ENCODE peak calls at places on chromosomes 7 and 10, in four cellular contexts. C is H9, L is cardiac muscle cell, I is uterus. R is an unnamed sample. For H3K4me1, the result is how much of the 10 kb centered on the place peaks cover.

GRCh38 chr7:8211725-8212096 is 50.3 kb downstream of the ICA1 start:
- DNase-seq in L (no peak), C (no peak), I (no peak), R (no peak)

GRCh38 chr10:96118604-96119450 is 11.3 kb upstream of the ZNF518A start:
- DNase-seq in I (no peak), L (no peak), C (no peak), R (no peak)

GRCh38 chr7:887488-887820 is 11.1 kb downstream of the GET4 start:
- DNase-seq in C (no peak), I (no peak), L (no peak), R (no peak)

GRCh38 chr10:57996536-57996935 is 271.2 kb downstream of the IPMK start:
- DNase-seq in I (no peak), C (no peak), L (no peak), R (no peak)

GRCh38 chr10:34179280-34179679 is 635.8 kb downstream of the PARD3 start:
- DNase-seq in L (no peak), C (no peak), I (no peak), R (no peak)

GRCh38 chr10:11587860-11588259 is 23.6 kb downstream of the USP6NL start:
- DNase-seq in C (no peak), L (no peak), I (no peak), R (no peak)

GRCh38 chr10:91071786-91072185 is 148.7 kb upstream of the PCGF5 start:
- DNase-seq in I (no peak), L (no peak), C (no peak), R (no peak)

GRCh38 chr10:10542368-10542961 is 475.2 kb upstream of the CELF2 start:
- DNase-seq in C (no peak), L (peak), I (no peak), R (no peak)

GRCh38 chr7:28618383-28618782 is 206.1 kb downstream of the CREB5 start:
- DNase-seq in L (no peak), I (no peak), C (no peak), R (no peak)

GRCh38 chr7:22444181-22444966 is 55.6 kb downstream of the STEAP1B start:
- DNase-seq in L (peak), I (no peak), C (no peak), R (no peak)

GRCh38 chr7:22442887-22443369 is 57.1 kb downstream of the STEAP1B start:
- DNase-seq in C (no peak), L (no peak), I (no peak), R (no peak)

GRCh38 chr7:22442187-22442886 is 57.7 kb downstream of the STEAP1B start:
- DNase-seq in C (no peak), I (no peak), L (no peak), R (no peak)

GRCh38 chr7:22445140-22445722 is 54.8 kb downstream of the STEAP1B start:
- DNase-seq in I (peak), C (peak), L (peak), R (peak)

DNA sequence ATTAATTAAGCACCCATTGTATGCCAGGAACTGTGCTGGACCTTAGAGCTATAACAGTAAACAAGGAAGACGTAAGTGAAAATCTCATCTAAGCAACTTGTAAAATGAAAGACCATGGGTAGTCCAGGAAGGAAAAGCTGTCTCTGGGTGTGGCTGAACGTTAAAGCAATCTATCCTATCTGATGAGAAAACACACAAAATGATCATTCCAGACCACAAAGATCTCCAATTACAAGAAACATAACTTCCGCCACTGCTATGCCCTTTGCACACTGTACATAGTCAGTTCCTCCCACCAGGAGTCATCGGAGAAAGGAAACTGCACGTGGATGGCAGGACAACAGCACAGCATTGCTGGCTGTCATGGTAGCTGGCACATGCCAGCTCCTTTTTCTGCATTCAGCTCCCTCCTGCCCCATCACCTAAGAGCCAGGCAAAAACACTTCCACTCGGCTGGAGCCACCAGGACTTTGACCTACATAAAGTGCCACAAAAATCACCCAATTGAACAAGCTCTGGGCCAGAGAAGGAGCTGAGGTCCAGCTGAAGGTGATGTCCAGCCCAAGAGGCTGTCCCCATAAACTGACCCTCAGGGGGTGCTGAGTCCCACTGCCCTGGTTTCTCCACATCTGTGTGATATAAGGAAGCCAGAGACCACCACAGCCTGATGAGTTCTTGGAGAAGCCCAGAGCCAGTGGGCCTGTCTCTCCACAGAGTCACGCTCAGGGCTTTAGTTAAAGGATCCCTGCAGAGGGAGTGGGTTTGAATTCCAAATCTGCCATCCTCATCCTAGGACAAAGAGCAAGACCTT is 56.4 kb downstream of the STEAP1B start:
- DNase-seq in C (no peak), I (no peak), L (no peak), R (no peak)
- H3K4me1 ChIP-seq in C (under half), I (under half), L (under half), R (under half)

GRCh38 chr10:124693801-124694416 is 50.3 kb downstream of the FAM53B start:
- DNase-seq in L (no peak), I (no peak), C (no peak), R (no peak)
- H3K4me1 ChIP-seq in L (under half), I (under half), C (under half), R (under half)

GRCh38 chr10:5292196-5292735 is 72.5 kb upstream of the UCN3 start:
- DNase-seq in L (no peak), I (no peak), C (no peak), R (no peak)

GRCh38 chr10:5297996-5298395 is 66.8 kb upstream of the UCN3 start:
- DNase-seq in C (no peak), I (no peak), L (no peak), R (no peak)

GRCh38 chr10:5291501-5292195 is 73.1 kb upstream of the UCN3 start:
- DNase-seq in L (peak), C (no peak), I (no peak), R (peak)

GRCh38 chr10:5297466-5297865 is 67.3 kb upstream of the UCN3 start:
- DNase-seq in L (peak), I (no peak), C (no peak), R (no peak)

GRCh38 chr10:5293691-5294550 is 70.8 kb upstream of the UCN3 start:
- DNase-seq in L (peak), C (peak), I (no peak), R (peak)
- H3K4me1 ChIP-seq in L (under half), C (under half), I (under half), R (under half)

GRCh38 chr7:47232751-47233412 is 349.0 kb downstream of the TNS3 start:
- DNase-seq in C (no peak), L (peak), I (no peak), R (no peak)
- H3K4me1 ChIP-seq in C (under half), L (under half), I (under half), R (under half)

DNA sequence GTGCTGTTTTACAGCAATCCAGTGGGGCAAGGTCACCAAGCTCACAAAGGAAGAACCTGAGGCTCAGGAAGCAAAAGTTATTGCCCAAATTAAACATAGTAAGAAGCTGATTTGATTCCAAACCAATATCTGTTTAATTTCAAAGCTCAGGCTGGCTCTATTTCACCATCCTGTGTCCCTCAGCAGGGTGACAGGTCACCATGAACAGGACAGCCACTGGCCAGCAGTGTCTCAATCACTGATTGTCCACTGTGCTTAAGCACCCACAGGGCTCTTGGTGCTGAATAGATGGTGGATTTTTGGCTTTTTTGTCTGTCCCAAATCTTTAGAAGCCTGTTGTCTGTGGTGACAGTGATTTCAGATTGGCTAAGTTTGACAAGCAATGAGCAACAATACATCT is 146.4 kb upstream of the ZNF32 start:
- DNase-seq in C (no peak), I (no peak), L (no peak), R (no peak)
- H3K4me1 ChIP-seq in C (under half), I (under half), L (under half), R (under half)

GRCh38 chr10:29140991-29141390 is 147.9 kb upstream of the LYZL1 start:
- DNase-seq in I (no peak), C (no peak), L (peak), R (no peak)
- H3K4me1 ChIP-seq in I (under half), C (under half), L (under half), R (under half)

GRCh38 chr7:50467817-50468610 is 17.9 kb upstream of the FIGNL1 start:
- DNase-seq in L (peak), I (peak), C (peak), R (peak)
- H3K4me1 ChIP-seq in L (under half), I (under half), C (under half), R (under half)

DNA sequence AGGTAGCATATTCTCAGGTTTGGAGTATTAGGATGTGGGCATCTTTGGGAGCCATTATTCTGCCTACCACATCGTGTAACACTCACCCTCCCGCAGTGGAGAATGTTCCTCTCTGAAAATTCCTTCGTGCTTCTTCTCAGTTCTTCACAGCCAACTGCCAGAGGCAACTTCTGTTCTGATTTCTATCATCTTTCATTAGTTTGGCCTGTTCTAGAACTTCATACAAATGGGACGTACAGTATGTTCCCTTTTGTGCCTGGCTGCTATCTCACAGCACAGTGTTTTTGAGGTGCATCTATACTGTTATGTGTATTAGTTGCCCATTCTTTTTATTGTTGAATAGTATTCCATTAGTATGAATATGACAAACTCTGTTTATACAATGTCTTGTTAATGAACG is 8.9 kb upstream of the SLC26A3 start:
- DNase-seq in I (no peak), L (no peak), C (no peak), R (no peak)
- H3K4me1 ChIP-seq in I (under half), L (under half), C (under half), R (under half)